ENCODE peak calls at places on chromosomes 13 and 19, in nine cellular contexts. I is uterus, M is kidney, G is cardiac muscle cell, O is adrenal gland, Z is aorta, D is HepG2, L is endothelial cell of umbilical vein, P is neural progenitor cell. Y is an unnamed sample.

GRCh38 chr13:51644649-51645048 is 60.4 kb downstream of the WDFY2 start:
- DNase-seq in G (no peak), I (no peak), Z (no peak), M (no peak), O (peak; percentile 59), D (no peak), P (no peak), L (peak; percentile 25), Y (no peak)

GRCh38 chr13:37701972-37702371 is 103.4 kb upstream of the POSTN start:
- DNase-seq in G (no peak), O (no peak), Z (no peak), L (peak; percentile 51), I (peak; percentile 49), D (no peak), P (no peak), M (no peak), Y (peak; percentile 77)

GRCh38 chr19:13850910-13851753 is 25.8 kb upstream of the NANOS3 start:
- DNase-seq in L (peak; percentile 94), I (peak; percentile 95), P (no peak), Z (peak; percentile 96), O (peak; percentile 96), G (no peak), M (peak; percentile 97), D (peak; percentile 91), Y (peak; percentile 85)

GRCh38 chr13:95480131-95480545 is 72.4 kb upstream of the CLDN10 start:
- DNase-seq in L (peak; percentile 65), M (no peak), P (no peak), I (no peak), G (no peak), Z (no peak), D (no peak), O (peak; percentile 56), Y (peak; percentile 16)

GRCh38 chr13:39451301-39451700 is 151.7 kb downstream of the LHFPL6 start:
- DNase-seq in O (no peak), G (no peak), D (no peak), P (no peak), I (no peak), M (no peak), Z (no peak), L (peak; percentile 83), Y (peak; percentile 70)

GRCh38 chr19:13033244-13033643 is 38.0 kb downstream of the NFIX start:
- DNase-seq in M (no peak), P (no peak), G (no peak), L (no peak), I (no peak), O (no peak), D (no peak), Z (no peak), Y (no peak)

GRCh38 chr13:55576389-55576788 is 1564.3 kb upstream of the PRR20A start:
- DNase-seq in L (no peak), I (no peak), Z (no peak), P (no peak), G (no peak), O (no peak), M (no peak), D (no peak), Y (no peak)

GRCh38 chr13:22800726-22801401 is 379.9 kb upstream of the SGCG start:
- DNase-seq in D (no peak), M (no peak), L (no peak), G (no peak), Z (no peak), P (no peak), I (no peak), O (peak; percentile 37), Y (no peak)

GRCh38 chr19:47226426-47227346 is 4.3 kb downstream of the BBC3 start:
- DNase-seq in G (peak; percentile 32), P (peak; percentile 66), Z (peak; percentile 90), L (peak; percentile 54), I (peak; percentile 82), D (peak; percentile 89), O (peak; percentile 88), M (peak; percentile 95), Y (no peak)

GRCh38 chr13:29681859-29682258 is 86.4 kb upstream of the SLC7A1 start:
- DNase-seq in D (no peak), G (no peak), L (no peak), I (no peak), Z (no peak), P (no peak), O (no peak), M (no peak), Y (no peak)

GRCh38 chr13:53131361-53131760 is 102.7 kb downstream of the OLFM4 start:
- DNase-seq in O (no peak), D (no peak), Z (no peak), P (no peak), M (no peak), I (no peak), L (no peak), G (no peak), Y (no peak)

GRCh38 chr19:1665565-1666047 is 13.2 kb upstream of the TCF3 start:
- DNase-seq in P (no peak), D (no peak), M (peak; percentile 78), Z (no peak), G (peak; percentile 47), I (no peak), O (no peak), L (no peak), Y (no peak)

GRCh38 chr19:11137542-11138384 is 17.8 kb downstream of the SPC24 start:
- DNase-seq in D (peak; percentile 75), M (peak; percentile 94), I (peak; percentile 91), L (peak; percentile 53), P (peak; percentile 97), O (peak; percentile 93), G (peak; percentile 80), Z (peak; percentile 90), Y (peak; percentile 98)

DNA sequence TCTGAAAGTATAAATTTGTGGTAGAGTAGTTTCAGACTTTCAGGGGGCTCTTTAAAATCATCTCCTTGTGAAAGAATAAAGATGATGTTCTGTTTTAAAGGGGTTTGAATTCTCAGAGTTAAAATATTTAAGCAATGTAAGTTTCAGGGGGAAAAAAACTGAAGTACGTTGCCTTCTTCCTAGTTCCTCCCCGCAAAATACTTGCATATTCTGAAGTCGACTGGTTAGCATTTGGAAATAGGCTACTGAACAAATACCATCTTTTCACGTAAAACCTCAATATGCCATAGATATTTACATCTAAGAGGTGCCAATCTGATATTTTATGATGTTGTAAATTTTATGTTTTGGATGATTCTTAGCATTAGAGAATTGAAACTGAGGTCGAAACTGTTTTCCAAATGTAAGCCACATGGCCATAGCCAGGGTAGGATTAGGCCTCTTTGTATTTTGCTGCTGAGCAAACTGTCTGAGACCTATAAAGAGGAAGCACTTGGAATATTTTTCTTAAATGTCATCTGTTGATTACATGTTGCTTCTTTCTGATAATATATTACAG is 138.3 kb downstream of the FLT1 start:
- DNase-seq in L (peak; percentile 62), Z (no peak), M (no peak), I (no peak), G (no peak), O (no peak), D (no peak), P (no peak), Y (no peak)
- H3K4me1 ChIP-seq in L (peaks cover 68% of the 10 kb centered on the region), Z (no peaks in the 10 kb centered on the region), M (no peaks in the 10 kb centered on the region), I (no peaks in the 10 kb centered on the region), G (peaks cover 20% of the 10 kb centered on the region), O (no peaks in the 10 kb centered on the region), D (no peaks in the 10 kb centered on the region), P (no peaks in the 10 kb centered on the region), Y (peaks cover 4% of the 10 kb centered on the region)

DNA sequence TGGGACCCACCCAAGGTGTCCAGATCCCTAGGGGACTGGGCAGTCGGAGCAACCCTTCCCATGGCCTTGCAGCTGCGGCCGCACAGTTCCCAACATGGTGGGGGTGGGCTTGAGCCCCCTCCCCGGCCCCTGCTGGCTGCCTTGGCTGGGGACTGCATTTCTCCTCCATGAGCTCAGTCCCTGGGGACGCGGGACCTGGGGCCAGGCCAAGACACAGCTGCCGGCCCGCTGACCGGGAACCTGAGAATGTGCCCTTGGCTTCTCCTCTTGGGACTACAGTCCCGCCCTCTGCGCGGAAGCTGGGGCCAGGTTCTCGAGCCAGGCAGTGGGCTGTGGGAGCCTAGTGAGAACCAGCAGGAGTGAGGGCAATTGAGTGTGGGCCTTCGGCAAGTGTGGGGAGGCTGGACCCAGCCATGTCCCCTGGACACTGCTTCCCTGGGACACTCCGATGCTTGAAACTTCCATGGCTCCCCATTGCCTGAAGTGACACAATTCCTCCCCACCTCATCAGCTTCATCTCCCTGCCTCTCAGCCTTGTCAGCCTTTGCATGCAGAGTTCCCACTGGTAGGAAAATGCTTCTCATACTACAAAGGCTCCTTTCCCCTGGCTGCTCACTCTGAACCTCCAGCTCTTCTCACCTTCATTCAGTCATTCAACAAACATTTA is 13.1 kb upstream of the NOTCH3 start:
- DNase-seq in P (no peak), G (no peak), D (no peak), I (peak; percentile 61), L (no peak), Z (peak; percentile 98), M (peak; percentile 90), O (peak; percentile 57), Y (no peak)
- H3K27ac ChIP-seq in P (no peak overlapping the region), G (no peak overlapping the region), D (no peak overlapping the region), I (peak overlapping the region; percentile 40), L (no peak overlapping the region), Z (peak overlapping the region; percentile 76), M (no peak overlapping the region), O (no peak overlapping the region), Y (no peak overlapping the region)

DNA sequence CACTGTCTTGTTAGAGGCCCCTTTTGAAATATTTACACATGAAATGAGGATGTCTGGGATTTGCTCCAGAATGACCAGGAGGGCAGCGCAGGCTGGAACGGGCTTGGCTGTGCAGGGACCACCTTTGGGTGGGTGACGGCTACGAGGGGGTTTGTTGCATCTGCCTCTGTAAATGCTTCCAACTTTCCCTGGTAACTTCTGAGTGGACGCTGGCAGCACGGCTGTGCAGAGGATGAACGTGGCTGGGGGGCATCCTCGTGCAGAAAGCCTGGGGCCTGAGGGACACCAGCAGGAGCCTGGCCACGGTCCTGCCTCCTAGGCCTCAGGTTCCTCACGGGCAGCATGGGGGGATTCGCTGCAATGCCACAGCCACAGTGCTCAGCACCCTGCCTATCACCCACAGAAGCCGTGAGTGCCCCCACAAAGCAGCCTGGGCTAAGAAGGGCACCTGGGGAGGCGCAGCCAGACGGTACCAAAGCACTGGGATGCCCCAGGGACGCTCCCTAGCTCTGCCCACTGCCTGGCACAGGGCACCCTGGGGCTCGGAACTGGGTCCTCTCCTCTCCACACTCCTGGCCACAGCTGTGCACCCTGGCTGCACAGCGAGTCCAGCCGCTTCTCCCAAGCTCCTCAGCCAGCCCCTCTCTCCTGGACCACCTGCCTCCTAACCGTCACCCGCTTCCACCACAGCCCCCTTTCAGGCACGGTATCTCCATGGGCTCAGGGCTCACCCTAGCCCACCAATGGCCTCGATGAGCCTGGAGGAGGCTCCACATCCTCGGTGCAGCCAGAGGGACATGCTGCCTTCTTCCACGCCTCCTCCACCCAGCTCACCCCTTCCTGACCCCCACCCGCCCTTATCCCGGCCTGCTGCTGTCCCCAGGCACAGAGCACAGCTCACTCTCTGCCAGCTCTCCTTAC is 44.5 kb downstream of the MLLT1 start:
- DNase-seq in I (no peak), G (no peak), P (no peak), M (peak; percentile 69), O (no peak), L (no peak), D (no peak), Z (peak; percentile 69), Y (no peak)
- H3K4me1 ChIP-seq in I (peaks cover 35% of the 10 kb centered on the region), G (peaks cover 18% of the 10 kb centered on the region), P (peaks cover 14% of the 10 kb centered on the region), M (peaks cover 52% of the 10 kb centered on the region), O (peaks cover 24% of the 10 kb centered on the region), L (peaks cover 52% of the 10 kb centered on the region), D (peaks cover 28% of the 10 kb centered on the region), Z (peaks cover 5% of the 10 kb centered on the region), Y (peaks cover 17% of the 10 kb centered on the region)

DNA sequence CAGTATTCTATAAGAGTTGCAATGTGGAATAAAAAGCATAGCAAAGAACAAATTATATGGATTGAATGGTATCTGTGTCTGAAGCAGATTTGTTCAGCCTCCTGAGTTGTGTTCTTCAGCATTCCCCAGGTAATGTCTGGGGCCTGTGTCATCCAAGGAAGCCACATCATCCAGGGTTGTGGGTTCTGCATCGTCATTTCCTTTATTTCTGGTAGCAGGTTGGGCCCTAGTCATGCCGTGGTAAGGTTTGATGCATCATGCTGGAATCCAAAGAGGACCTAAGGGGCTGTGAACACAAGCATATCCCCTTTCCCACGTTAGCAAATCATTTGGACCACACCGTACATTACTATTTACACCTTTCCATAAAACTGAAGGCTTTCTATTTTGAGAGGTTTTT is 131.0 kb upstream of the ZNF91 start:
- DNase-seq in D (no peak), I (no peak), P (no peak), M (no peak), O (no peak), Z (no peak), L (no peak), G (no peak), Y (no peak)
- H3K27ac ChIP-seq in D (no peak overlapping the region), I (no peak overlapping the region), P (no peak overlapping the region), M (no peak overlapping the region), O (no peak overlapping the region), Z (no peak overlapping the region), L (no peak overlapping the region), G (no peak overlapping the region), Y (no peak overlapping the region)

Y was measured in A673.